ENCODE peak calls at places on chromosomes 11 and 22, in ten cellular contexts. One of them, this sample, is unnamed.

GRCh38 chr11:129275825-129276224 is 83.7 kb upstream of the ARHGAP32 start:
- DNase-seq in dorsolateral prefrontal cortex: no peak
- DNase-seq in stimulated activated CD8-positive, alpha-beta memory T cell treated with anti-CD3 and anti-CD28 coated beads, Interleukin-2, amount 100 ng/mL, for 1 hour: no peak
- DNase-seq in HEK293T: no peak
- DNase-seq in cardiac muscle cell: no peak
- DNase-seq in stimulated activated CD4-positive, alpha-beta T cell treated with anti-CD3 and anti-CD28 coated beads, Interleukin-2, amount 100 ng/mL, for 24 hours: no peak
- DNase-seq in NCI-H460: no peak
- DNase-seq in cerebellar cortex: no peak
- DNase-seq in progenitor cell of endocrine pancreas: no peak
- DNase-seq in H9: no peak
- DNase-seq in this sample: peak; percentile 43

GRCh38 chr11:29224739-29225384 is 792.0 kb downstream of the KCNA4 start:
- DNase-seq in dorsolateral prefrontal cortex: no peak
- DNase-seq in stimulated activated CD8-positive, alpha-beta memory T cell treated with anti-CD3 and anti-CD28 coated beads, Interleukin-2, amount 100 ng/mL, for 1 hour: no peak
- DNase-seq in HEK293T: no peak
- DNase-seq in cardiac muscle cell: no peak
- DNase-seq in stimulated activated CD4-positive, alpha-beta T cell treated with anti-CD3 and anti-CD28 coated beads, Interleukin-2, amount 100 ng/mL, for 24 hours: no peak
- DNase-seq in NCI-H460: no peak
- DNase-seq in cerebellar cortex: no peak
- DNase-seq in progenitor cell of endocrine pancreas: no peak
- DNase-seq in H9: peak; percentile 60
- DNase-seq in this sample: peak; percentile 3

GRCh38 chr11:76788661-76789442 is 5.7 kb downstream of the TSKU start:
- DNase-seq in dorsolateral prefrontal cortex: peak; percentile 73
- DNase-seq in stimulated activated CD8-positive, alpha-beta memory T cell treated with anti-CD3 and anti-CD28 coated beads, Interleukin-2, amount 100 ng/mL, for 1 hour: no peak
- DNase-seq in HEK293T: no peak
- DNase-seq in cardiac muscle cell: no peak
- DNase-seq in stimulated activated CD4-positive, alpha-beta T cell treated with anti-CD3 and anti-CD28 coated beads, Interleukin-2, amount 100 ng/mL, for 24 hours: no peak
- DNase-seq in NCI-H460: no peak
- DNase-seq in cerebellar cortex: no peak
- DNase-seq in progenitor cell of endocrine pancreas: no peak
- DNase-seq in H9: no peak
- DNase-seq in this sample: no peak

GRCh38 chr11:10322830-10323792 is 18.2 kb downstream of the ADM start:
- DNase-seq in dorsolateral prefrontal cortex: no peak
- DNase-seq in stimulated activated CD8-positive, alpha-beta memory T cell treated with anti-CD3 and anti-CD28 coated beads, Interleukin-2, amount 100 ng/mL, for 1 hour: no peak
- DNase-seq in HEK293T: peak; percentile 51
- DNase-seq in cardiac muscle cell: peak; percentile 90
- DNase-seq in stimulated activated CD4-positive, alpha-beta T cell treated with anti-CD3 and anti-CD28 coated beads, Interleukin-2, amount 100 ng/mL, for 24 hours: peak; percentile 57
- DNase-seq in NCI-H460: peak; percentile 71
- DNase-seq in cerebellar cortex: peak; percentile 81
- DNase-seq in progenitor cell of endocrine pancreas: no peak
- DNase-seq in H9: no peak
- DNase-seq in this sample: peak; percentile 82

GRCh38 chr11:11189501-11189900 is 163.5 kb downstream of the CSNK2A3 start:
- DNase-seq in dorsolateral prefrontal cortex: no peak
- DNase-seq in stimulated activated CD8-positive, alpha-beta memory T cell treated with anti-CD3 and anti-CD28 coated beads, Interleukin-2, amount 100 ng/mL, for 1 hour: no peak
- DNase-seq in HEK293T: no peak
- DNase-seq in cardiac muscle cell: no peak
- DNase-seq in stimulated activated CD4-positive, alpha-beta T cell treated with anti-CD3 and anti-CD28 coated beads, Interleukin-2, amount 100 ng/mL, for 24 hours: no peak
- DNase-seq in NCI-H460: no peak
- DNase-seq in cerebellar cortex: no peak
- DNase-seq in progenitor cell of endocrine pancreas: no peak
- DNase-seq in H9: no peak
- DNase-seq in this sample: no peak

GRCh38 chr11:125724125-125724524 is 22.0 kb upstream of the PATE1 start:
- DNase-seq in dorsolateral prefrontal cortex: no peak
- DNase-seq in stimulated activated CD8-positive, alpha-beta memory T cell treated with anti-CD3 and anti-CD28 coated beads, Interleukin-2, amount 100 ng/mL, for 1 hour: no peak
- DNase-seq in HEK293T: no peak
- DNase-seq in cardiac muscle cell: peak; percentile 65
- DNase-seq in stimulated activated CD4-positive, alpha-beta T cell treated with anti-CD3 and anti-CD28 coated beads, Interleukin-2, amount 100 ng/mL, for 24 hours: no peak
- DNase-seq in NCI-H460: peak; percentile 6
- DNase-seq in cerebellar cortex: peak; percentile 3
- DNase-seq in progenitor cell of endocrine pancreas: no peak
- DNase-seq in H9: no peak
- DNase-seq in this sample: peak; percentile 30

GRCh38 chr11:3231851-3232744 is at the start of gene MRGPRE:
- DNase-seq in dorsolateral prefrontal cortex: peak; percentile 46
- DNase-seq in stimulated activated CD8-positive, alpha-beta memory T cell treated with anti-CD3 and anti-CD28 coated beads, Interleukin-2, amount 100 ng/mL, for 1 hour: no peak
- DNase-seq in HEK293T: no peak
- DNase-seq in cardiac muscle cell: no peak
- DNase-seq in stimulated activated CD4-positive, alpha-beta T cell treated with anti-CD3 and anti-CD28 coated beads, Interleukin-2, amount 100 ng/mL, for 24 hours: no peak
- DNase-seq in NCI-H460: no peak
- DNase-seq in cerebellar cortex: peak; percentile 51
- DNase-seq in progenitor cell of endocrine pancreas: no peak
- DNase-seq in H9: peak; percentile 39
- DNase-seq in this sample: no peak

GRCh38 chr11:58493676-58494075 is 14.2 kb downstream of the OR5B21 start:
- DNase-seq in dorsolateral prefrontal cortex: no peak
- DNase-seq in stimulated activated CD8-positive, alpha-beta memory T cell treated with anti-CD3 and anti-CD28 coated beads, Interleukin-2, amount 100 ng/mL, for 1 hour: no peak
- DNase-seq in HEK293T: no peak
- DNase-seq in cardiac muscle cell: no peak
- DNase-seq in stimulated activated CD4-positive, alpha-beta T cell treated with anti-CD3 and anti-CD28 coated beads, Interleukin-2, amount 100 ng/mL, for 24 hours: no peak
- DNase-seq in NCI-H460: no peak
- DNase-seq in cerebellar cortex: no peak
- DNase-seq in progenitor cell of endocrine pancreas: no peak
- DNase-seq in H9: no peak
- DNase-seq in this sample: no peak

GRCh38 chr11:6612816-6613136 is 760 bp upstream of the TAF10 start:
- DNase-seq in dorsolateral prefrontal cortex: no peak
- DNase-seq in stimulated activated CD8-positive, alpha-beta memory T cell treated with anti-CD3 and anti-CD28 coated beads, Interleukin-2, amount 100 ng/mL, for 1 hour: no peak
- DNase-seq in HEK293T: no peak
- DNase-seq in cardiac muscle cell: no peak
- DNase-seq in stimulated activated CD4-positive, alpha-beta T cell treated with anti-CD3 and anti-CD28 coated beads, Interleukin-2, amount 100 ng/mL, for 24 hours: peak; percentile 28
- DNase-seq in NCI-H460: no peak
- DNase-seq in cerebellar cortex: no peak
- DNase-seq in progenitor cell of endocrine pancreas: no peak
- DNase-seq in H9: peak; percentile 57
- DNase-seq in this sample: no peak

GRCh38 chr11:15309296-15309695 is 194.6 kb downstream of the INSC start:
- DNase-seq in dorsolateral prefrontal cortex: no peak
- DNase-seq in stimulated activated CD8-positive, alpha-beta memory T cell treated with anti-CD3 and anti-CD28 coated beads, Interleukin-2, amount 100 ng/mL, for 1 hour: no peak
- DNase-seq in HEK293T: no peak
- DNase-seq in cardiac muscle cell: no peak
- DNase-seq in stimulated activated CD4-positive, alpha-beta T cell treated with anti-CD3 and anti-CD28 coated beads, Interleukin-2, amount 100 ng/mL, for 24 hours: no peak
- DNase-seq in NCI-H460: no peak
- DNase-seq in cerebellar cortex: no peak
- DNase-seq in progenitor cell of endocrine pancreas: no peak
- DNase-seq in H9: no peak
- DNase-seq in this sample: no peak

GRCh38 chr11:57638005-57638760 is 11.5 kb downstream of the YPEL4 start:
- DNase-seq in dorsolateral prefrontal cortex: peak; percentile 78
- DNase-seq in stimulated activated CD8-positive, alpha-beta memory T cell treated with anti-CD3 and anti-CD28 coated beads, Interleukin-2, amount 100 ng/mL, for 1 hour: no peak
- DNase-seq in HEK293T: no peak
- DNase-seq in cardiac muscle cell: peak; percentile 89
- DNase-seq in stimulated activated CD4-positive, alpha-beta T cell treated with anti-CD3 and anti-CD28 coated beads, Interleukin-2, amount 100 ng/mL, for 24 hours: no peak
- DNase-seq in NCI-H460: peak; percentile 81
- DNase-seq in cerebellar cortex: peak; percentile 97
- DNase-seq in progenitor cell of endocrine pancreas: peak; percentile 76
- DNase-seq in H9: peak; percentile 95
- DNase-seq in this sample: peak; percentile 98

GRCh38 chr22:46791201-46791731 is 28.8 kb downstream of the TBC1D22A start:
- DNase-seq in dorsolateral prefrontal cortex: no peak
- DNase-seq in stimulated activated CD8-positive, alpha-beta memory T cell treated with anti-CD3 and anti-CD28 coated beads, Interleukin-2, amount 100 ng/mL, for 1 hour: peak; percentile 61
- DNase-seq in HEK293T: no peak
- DNase-seq in cardiac muscle cell: peak; percentile 59
- DNase-seq in stimulated activated CD4-positive, alpha-beta T cell treated with anti-CD3 and anti-CD28 coated beads, Interleukin-2, amount 100 ng/mL, for 24 hours: peak; percentile 72
- DNase-seq in NCI-H460: no peak
- DNase-seq in cerebellar cortex: peak; percentile 64
- DNase-seq in progenitor cell of endocrine pancreas: no peak
- DNase-seq in H9: no peak
- DNase-seq in this sample: no peak

GRCh38 chr11:118674094-118674460 is 5.4 kb downstream of the TREH start:
- DNase-seq in dorsolateral prefrontal cortex: no peak
- DNase-seq in stimulated activated CD8-positive, alpha-beta memory T cell treated with anti-CD3 and anti-CD28 coated beads, Interleukin-2, amount 100 ng/mL, for 1 hour: no peak
- DNase-seq in HEK293T: no peak
- DNase-seq in cardiac muscle cell: no peak
- DNase-seq in stimulated activated CD4-positive, alpha-beta T cell treated with anti-CD3 and anti-CD28 coated beads, Interleukin-2, amount 100 ng/mL, for 24 hours: no peak
- DNase-seq in NCI-H460: no peak
- DNase-seq in cerebellar cortex: no peak
- DNase-seq in progenitor cell of endocrine pancreas: no peak
- DNase-seq in H9: no peak
- DNase-seq in this sample: no peak

GRCh38 chr11:84290647-84291046 is 1004.5 kb upstream of the CCDC90B start:
- DNase-seq in dorsolateral prefrontal cortex: no peak
- DNase-seq in stimulated activated CD8-positive, alpha-beta memory T cell treated with anti-CD3 and anti-CD28 coated beads, Interleukin-2, amount 100 ng/mL, for 1 hour: no peak
- DNase-seq in HEK293T: no peak
- DNase-seq in cardiac muscle cell: no peak
- DNase-seq in stimulated activated CD4-positive, alpha-beta T cell treated with anti-CD3 and anti-CD28 coated beads, Interleukin-2, amount 100 ng/mL, for 24 hours: no peak
- DNase-seq in NCI-H460: no peak
- DNase-seq in cerebellar cortex: no peak
- DNase-seq in progenitor cell of endocrine pancreas: no peak
- DNase-seq in H9: no peak
- DNase-seq in this sample: no peak

GRCh38 chr11:102989379-102990047 is 34.0 kb upstream of the MMP13 start:
- DNase-seq in dorsolateral prefrontal cortex: no peak
- DNase-seq in stimulated activated CD8-positive, alpha-beta memory T cell treated with anti-CD3 and anti-CD28 coated beads, Interleukin-2, amount 100 ng/mL, for 1 hour: no peak
- DNase-seq in HEK293T: no peak
- DNase-seq in cardiac muscle cell: no peak
- DNase-seq in stimulated activated CD4-positive, alpha-beta T cell treated with anti-CD3 and anti-CD28 coated beads, Interleukin-2, amount 100 ng/mL, for 24 hours: no peak
- DNase-seq in NCI-H460: no peak
- DNase-seq in cerebellar cortex: no peak
- DNase-seq in progenitor cell of endocrine pancreas: no peak
- DNase-seq in H9: no peak
- DNase-seq in this sample: no peak

GRCh38 chr11:111098091-111098490 is 147.4 kb upstream of the POU2AF2 start:
- DNase-seq in dorsolateral prefrontal cortex: no peak
- DNase-seq in stimulated activated CD8-positive, alpha-beta memory T cell treated with anti-CD3 and anti-CD28 coated beads, Interleukin-2, amount 100 ng/mL, for 1 hour: no peak
- DNase-seq in HEK293T: no peak
- DNase-seq in cardiac muscle cell: no peak
- DNase-seq in stimulated activated CD4-positive, alpha-beta T cell treated with anti-CD3 and anti-CD28 coated beads, Interleukin-2, amount 100 ng/mL, for 24 hours: no peak
- DNase-seq in NCI-H460: no peak
- DNase-seq in cerebellar cortex: no peak
- DNase-seq in progenitor cell of endocrine pancreas: no peak
- DNase-seq in H9: no peak
- DNase-seq in this sample: no peak

GRCh38 chr22:39534591-39535301 is 2.2 kb upstream of the RPS19BP1 start:
- DNase-seq in dorsolateral prefrontal cortex: peak; percentile 80
- DNase-seq in stimulated activated CD8-positive, alpha-beta memory T cell treated with anti-CD3 and anti-CD28 coated beads, Interleukin-2, amount 100 ng/mL, for 1 hour: peak; percentile 65
- DNase-seq in HEK293T: peak; percentile 90
- DNase-seq in cardiac muscle cell: peak; percentile 81
- DNase-seq in stimulated activated CD4-positive, alpha-beta T cell treated with anti-CD3 and anti-CD28 coated beads, Interleukin-2, amount 100 ng/mL, for 24 hours: peak; percentile 89
- DNase-seq in NCI-H460: peak; percentile 41
- DNase-seq in cerebellar cortex: peak; percentile 77
- DNase-seq in progenitor cell of endocrine pancreas: peak; percentile 93
- DNase-seq in H9: peak; percentile 90
- DNase-seq in this sample: peak; percentile 94

GRCh38 chr22:50436134-50436830 is 38.6 kb downstream of the SBF1 start:
- DNase-seq in dorsolateral prefrontal cortex: no peak
- DNase-seq in stimulated activated CD8-positive, alpha-beta memory T cell treated with anti-CD3 and anti-CD28 coated beads, Interleukin-2, amount 100 ng/mL, for 1 hour: no peak
- DNase-seq in HEK293T: no peak
- DNase-seq in cardiac muscle cell: no peak
- DNase-seq in stimulated activated CD4-positive, alpha-beta T cell treated with anti-CD3 and anti-CD28 coated beads, Interleukin-2, amount 100 ng/mL, for 24 hours: no peak
- DNase-seq in NCI-H460: no peak
- DNase-seq in cerebellar cortex: no peak
- DNase-seq in progenitor cell of endocrine pancreas: no peak
- DNase-seq in H9: peak; percentile 20
- DNase-seq in this sample: no peak

GRCh38 chr11:104870910-104871309 is 27.4 kb downstream of the CASP12 start:
- DNase-seq in dorsolateral prefrontal cortex: no peak
- DNase-seq in stimulated activated CD8-positive, alpha-beta memory T cell treated with anti-CD3 and anti-CD28 coated beads, Interleukin-2, amount 100 ng/mL, for 1 hour: no peak
- DNase-seq in HEK293T: no peak
- DNase-seq in cardiac muscle cell: peak; percentile 70
- DNase-seq in stimulated activated CD4-positive, alpha-beta T cell treated with anti-CD3 and anti-CD28 coated beads, Interleukin-2, amount 100 ng/mL, for 24 hours: no peak
- DNase-seq in NCI-H460: no peak
- DNase-seq in cerebellar cortex: no peak
- DNase-seq in progenitor cell of endocrine pancreas: no peak
- DNase-seq in H9: no peak
- DNase-seq in this sample: no peak

GRCh38 chr22:23709107-23709506 is 18.3 kb downstream of the RGL4 start:
- DNase-seq in dorsolateral prefrontal cortex: no peak
- DNase-seq in stimulated activated CD8-positive, alpha-beta memory T cell treated with anti-CD3 and anti-CD28 coated beads, Interleukin-2, amount 100 ng/mL, for 1 hour: no peak
- DNase-seq in HEK293T: no peak
- DNase-seq in cardiac muscle cell: no peak
- DNase-seq in stimulated activated CD4-positive, alpha-beta T cell treated with anti-CD3 and anti-CD28 coated beads, Interleukin-2, amount 100 ng/mL, for 24 hours: no peak
- DNase-seq in NCI-H460: no peak
- DNase-seq in cerebellar cortex: no peak
- DNase-seq in progenitor cell of endocrine pancreas: no peak
- DNase-seq in H9: no peak
- DNase-seq in this sample: no peak

This sample was measured in left kidney.